ENCODE peak calls at places on chromosome 16, in seven cellular contexts. O is thoracic aorta, L is GM06990, R is progenitor cell of endocrine pancreas, C is neural progenitor cell, I is cardiac fibroblast, E is RWPE1. K is an unnamed sample.
A peak's percentile ranks its signal among the peaks of the same experiment; 100 is the strongest.

GRCh38 chr16:89106533-89107208 is 13.0 kb downstream of the ACSF3 start:
- DNase-seq in O (no peak), L (no peak), R (no peak), C (no peak), I (no peak), E (no peak), K (no peak)

GRCh38 chr16:23687034-23687808 is 8.5 kb downstream of the PLK1 start:
- DNase-seq in O (no peak), L (no peak), R (no peak), C (no peak), I (no peak), E (no peak), K (no peak)

GRCh38 chr16:16982614-16983013 is 488.1 kb downstream of the XYLT1 start:
- DNase-seq in O (no peak), L (no peak), R (no peak), C (no peak), I (no peak), E (no peak), K (no peak)

GRCh38 chr16:80932725-80933124 is 74.0 kb downstream of the CMC2 start:
- DNase-seq in O (peak; percentile 44), L (no peak), R (no peak), C (no peak), I (peak; percentile 93), E (peak; percentile 34), K (peak; percentile 52)

GRCh38 chr16:19607610-19608280 is 52.2 kb downstream of the VPS35L start:
- DNase-seq in O (no peak), L (no peak), R (no peak), C (no peak), I (peak; percentile 42), E (no peak), K (peak; percentile 66)

GRCh38 chr16:11105038-11105903 is 150.7 kb downstream of the SOCS1 start:
- DNase-seq in O (no peak), L (peak; percentile 72), R (no peak), C (no peak), I (peak; percentile 96), E (peak; percentile 32), K (peak; percentile 72)

GRCh38 chr16:87956771-87957279 is 5.6 kb downstream of the BANP start:
- DNase-seq in O (no peak), L (no peak), R (no peak), C (no peak), I (peak; percentile 71), E (no peak), K (no peak)

GRCh38 chr16:74888888-74889287 is 96.0 kb downstream of the WDR59 start:
- DNase-seq in O (no peak), L (no peak), R (no peak), C (no peak), I (no peak), E (no peak), K (no peak)

GRCh38 chr16:67833418-67834241 is 8.5 kb upstream of the THAP11 start:
- DNase-seq in O (peak; percentile 80), L (peak; percentile 89), R (peak; percentile 84), C (peak; percentile 97), I (peak; percentile 91), E (peak; percentile 91), K (peak; percentile 55)

GRCh38 chr16:70478169-70478568 is 23.8 kb downstream of the FCSK start:
- DNase-seq in O (no peak), L (no peak), R (no peak), C (no peak), I (no peak), E (no peak), K (no peak)

GRCh38 chr16:75044800-75045361 is 46.1 kb downstream of the ZNRF1 start:
- DNase-seq in O (no peak), L (no peak), R (no peak), C (no peak), I (peak; percentile 61), E (no peak), K (no peak)

GRCh38 chr16:81266680-81267095 is 28.2 kb downstream of the BCO1 start:
- DNase-seq in O (no peak), L (no peak), R (no peak), C (no peak), I (no peak), E (peak; percentile 65), K (no peak)

GRCh38 chr16:75096730-75097129 is 19.9 kb downstream of the LDHD start:
- DNase-seq in O (no peak), L (no peak), R (no peak), C (peak; percentile 47), I (no peak), E (peak; percentile 84), K (no peak)

GRCh38 chr16:28873543-28874201 is 4.6 kb upstream of the ATP2A1 start:
- DNase-seq in O (no peak), L (no peak), R (no peak), C (peak; percentile 46), I (no peak), E (no peak), K (no peak)

GRCh38 chr16:54241525-54241924 is 45.1 kb downstream of the IRX3 start:
- DNase-seq in O (no peak), L (no peak), R (no peak), C (no peak), I (no peak), E (no peak), K (no peak)

GRCh38 chr16:54240180-54241125 is 46.1 kb downstream of the IRX3 start:
- DNase-seq in O (no peak), L (no peak), R (no peak), C (no peak), I (peak; percentile 18), E (no peak), K (peak; percentile 2)

GRCh38 chr16:54242199-54242598 is 44.4 kb downstream of the IRX3 start:
- DNase-seq in O (no peak), L (no peak), R (no peak), C (peak; percentile 71), I (no peak), E (peak; percentile 23), K (no peak)

GRCh38 chr16:54236761-54237160 is 49.8 kb downstream of the IRX3 start:
- DNase-seq in O (no peak), L (no peak), R (no peak), C (no peak), I (peak; percentile 76), E (no peak), K (peak; percentile 7)

GRCh38 chr16:54239441-54239840 is 47.1 kb downstream of the IRX3 start:
- DNase-seq in O (no peak), L (no peak), R (no peak), C (no peak), I (peak; percentile 7), E (no peak), K (no peak)
- TF ChIP-seq CTCF in O (no peak), L (no peak), R (no peak), C (no peak), I (no peak), E (no peak), K (no peak)

GRCh38 chr16:50591800-50592771 is 43.9 kb downstream of the NKD1 start:
- DNase-seq in O (peak; percentile 52), L (no peak), R (no peak), C (no peak), I (no peak), E (no peak), K (no peak)
- TF ChIP-seq CTCF in O (peak; percentile 42), L (no peak), R (no peak), C (no peak), I (no peak), E (no peak), K (no peak)

GRCh38 chr16:5490499-5490898 is 392.9 kb upstream of the EEF2KMT start:
- DNase-seq in O (no peak), L (peak; percentile 6), R (peak; percentile 57), C (peak; percentile 82), I (no peak), E (no peak), K (no peak)
- TF ChIP-seq CTCF in O (no peak), L (peak; percentile 69), R (peak; percentile 97), C (peak; percentile 97), I (peak; percentile 25), E (peak; percentile 32), K (no peak)

GRCh38 chr16:59148312-59148711 is 414.2 kb upstream of the GOT2 start:
- DNase-seq in O (no peak), L (no peak), R (no peak), C (no peak), I (no peak), E (no peak), K (peak; percentile 20)
- TF ChIP-seq CTCF in O (no peak), L (no peak), R (no peak), C (no peak), I (no peak), E (no peak), K (peak; percentile 14)

GRCh38 chr16:72015124-72015523 is 6.6 kb downstream of the DHODH start:
- DNase-seq in O (no peak), L (no peak), R (no peak), C (no peak), I (no peak), E (no peak), K (no peak)
- TF ChIP-seq CTCF in O (no peak), L (no peak), R (no peak), C (no peak), I (no peak), E (no peak), K (no peak)

DNA sequence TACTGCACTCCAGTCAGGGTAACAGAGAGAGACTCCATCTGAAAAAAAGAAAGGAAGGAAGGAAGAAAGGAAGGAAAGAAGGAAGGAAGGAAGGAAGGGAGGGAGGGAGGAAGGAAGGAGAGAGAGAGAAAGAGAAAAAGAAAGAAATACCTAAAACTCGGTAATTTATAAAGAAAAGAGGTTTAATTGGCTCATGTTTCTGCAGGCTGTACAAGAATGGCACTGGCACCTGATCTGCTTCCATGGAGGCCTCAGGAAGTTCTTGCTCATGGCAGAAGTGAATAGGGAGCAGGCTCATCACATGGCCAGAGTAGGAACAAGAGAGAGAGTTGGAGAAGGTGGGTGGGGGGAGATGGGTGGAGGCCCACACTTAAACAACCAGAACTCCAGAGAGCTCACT is 215.2 kb upstream of the IRX3 start:
- DNase-seq in O (no peak), L (no peak), R (no peak), C (no peak), I (no peak), E (no peak), K (no peak)
- TF ChIP-seq CTCF in O (no peak), L (no peak), R (no peak), C (no peak), I (no peak), E (no peak), K (no peak)